ENCODE peak calls at places on chromosomes 5 and 9, in five cellular contexts. G is hepatocyte, C is astrocyte, L is right cardiac atrium, Z is dorsolateral prefrontal cortex. O is an unnamed sample. For H3K27me3, the result is how much of the 10 kb centered on the place peaks cover.

GRCh38 chr5:139390639-139391569 is 1.2 kb upstream of the MZB1 start:
- DNase-seq in G (no peak), C (no peak), L (peak), Z (no peak), O (no peak)

GRCh38 chr5:24391816-24392215 is 253.0 kb downstream of the CDH10 start:
- DNase-seq in G (no peak), C (no peak), L (no peak), Z (no peak), O (no peak)

GRCh38 chr9:91785403-91785917 is 164.6 kb downstream of the ROR2 start:
- DNase-seq in G (no peak), C (no peak), L (no peak), Z (no peak), O (no peak)

GRCh38 chr5:58891971-58892343 is 309.1 kb downstream of the RAB3C start:
- DNase-seq in G (no peak), C (no peak), L (no peak), Z (no peak), O (no peak)

GRCh38 chr5:158979749-158980521 is 119.8 kb downstream of the EBF1 start:
- DNase-seq in G (no peak), C (peak), L (peak), Z (peak), O (peak)

GRCh38 chr9:123107639-123108285 is 74.3 kb downstream of the GPR21 start:
- DNase-seq in G (no peak), C (no peak), L (no peak), Z (no peak), O (no peak)

GRCh38 chr5:117681431-117681830 is 1106.8 kb upstream of the SEMA6A start:
- DNase-seq in G (no peak), C (no peak), L (no peak), Z (no peak), O (no peak)

GRCh38 chr5:11072556-11072955 is 311.5 kb upstream of the DAP start:
- DNase-seq in G (no peak), C (no peak), L (no peak), Z (peak), O (peak)

GRCh38 chr5:32598997-32599549 is 13.7 kb downstream of the SUB1 start:
- DNase-seq in G (no peak), C (no peak), L (no peak), Z (no peak), O (no peak)

GRCh38 chr9:21392270-21392669 is 7.1 kb upstream of the IFNA2 start:
- DNase-seq in G (peak), C (no peak), L (no peak), Z (no peak), O (no peak)

GRCh38 chr9:131660466-131661405 is 79.1 kb downstream of the RAPGEF1 start:
- DNase-seq in G (no peak), C (no peak), L (no peak), Z (peak), O (no peak)

GRCh38 chr5:131396882-131397281 is 133.0 kb downstream of the CDC42SE2 start:
- DNase-seq in G (no peak), C (no peak), L (no peak), Z (no peak), O (no peak)

GRCh38 chr5:2751592-2752021 is at the start of gene IRX2:
- DNase-seq in G (peak), C (peak), L (peak), Z (no peak), O (peak)

GRCh38 chr9:123395276-123396006 is 39.4 kb downstream of the CRB2 start:
- DNase-seq in G (no peak), C (no peak), L (no peak), Z (no peak), O (peak)

GRCh38 chr9:72979405-72980100 is 26.7 kb upstream of the ALDH1A1 start:
- DNase-seq in G (no peak), C (no peak), L (no peak), Z (no peak), O (no peak)

GRCh38 chr5:178786859-178787499 is 56.5 kb upstream of the ZNF354A start:
- DNase-seq in G (peak), C (peak), L (no peak), Z (no peak), O (no peak)

GRCh38 chr5:61467766-61468482 is 135.9 kb downstream of the ZSWIM6 start:
- DNase-seq in G (no peak), C (peak), L (no peak), Z (no peak), O (no peak)

GRCh38 chr5:119322948-119323629 is 32.7 kb upstream of the TNFAIP8 start:
- DNase-seq in G (no peak), C (no peak), L (no peak), Z (no peak), O (no peak)

GRCh38 chr9:36039696-36040095 is 3.0 kb downstream of the RECK start:
- DNase-seq in G (no peak), C (peak), L (no peak), Z (no peak), O (no peak)

GRCh38 chr5:5270161-5270560 is 130.0 kb downstream of the ADAMTS16 start:
- DNase-seq in G (no peak), C (no peak), L (no peak), Z (no peak), O (no peak)

GRCh38 chr9:26597542-26597941 is 295.1 kb downstream of the CAAP1 start:
- DNase-seq in G (no peak), C (no peak), L (no peak), Z (no peak), O (no peak)

GRCh38 chr5:82019342-82020138 is 47.7 kb downstream of the ATG10 start:
- DNase-seq in G (peak), C (no peak), L (no peak), Z (no peak), O (no peak)

GRCh38 chr5:38753776-38754175 is 92.0 kb upstream of the OSMR start:
- DNase-seq in G (no peak), C (peak), L (no peak), Z (no peak), O (no peak)

GRCh38 chr5:172600571-172600970 is 40.5 kb upstream of the NEURL1B start:
- DNase-seq in G (no peak), C (no peak), L (peak), Z (no peak), O (no peak)

GRCh38 chr9:80976417-80976816 is 712.9 kb downstream of the TLE1 start:
- DNase-seq in G (no peak), C (no peak), L (no peak), Z (no peak), O (no peak)

GRCh38 chr5:169286572-169287325 is 14.2 kb downstream of the SLIT3 start:
- DNase-seq in G (no peak), C (no peak), L (peak), Z (no peak), O (no peak)
- H3K27me3 ChIP-seq in G (under half), C (under half), L (under half), Z (under half), O (under half)

GRCh38 chr5:6455571-6456200 is 7.0 kb downstream of the UBE2QL1 start:
- DNase-seq in G (no peak), C (no peak), L (no peak), Z (no peak), O (no peak)
- H3K27me3 ChIP-seq in G (under half), C (under half), L (under half), Z (under half), O (under half)

GRCh38 chr5:133900498-133901270 is 67.7 kb downstream of the C5orf15 start:
- DNase-seq in G (no peak), C (no peak), L (no peak), Z (no peak), O (peak)
- H3K27me3 ChIP-seq in G (under half), C (under half), L (under half), Z (under half), O (under half)

GRCh38 chr5:135533346-135533745 is 2.4 kb downstream of the NEUROG1 start:
- DNase-seq in G (no peak), C (no peak), L (no peak), Z (no peak), O (peak)
- H3K27me3 ChIP-seq in G (half or more), C (half or more), L (under half), Z (half or more), O (under half)

GRCh38 chr9:126624912-126625311 is 11.2 kb downstream of the LMX1B start:
- DNase-seq in G (no peak), C (no peak), L (no peak), Z (no peak), O (no peak)

GRCh38 chr9:126623314-126623666 is 9.6 kb downstream of the LMX1B start:
- DNase-seq in G (no peak), C (no peak), L (no peak), Z (no peak), O (no peak)

GRCh38 chr9:126623667-126624452 is 10.1 kb downstream of the LMX1B start:
- DNase-seq in G (no peak), C (no peak), L (peak), Z (no peak), O (no peak)

GRCh38 chr9:126625329-126626116 is 11.8 kb downstream of the LMX1B start:
- DNase-seq in G (no peak), C (no peak), L (peak), Z (no peak), O (no peak)

DNA sequence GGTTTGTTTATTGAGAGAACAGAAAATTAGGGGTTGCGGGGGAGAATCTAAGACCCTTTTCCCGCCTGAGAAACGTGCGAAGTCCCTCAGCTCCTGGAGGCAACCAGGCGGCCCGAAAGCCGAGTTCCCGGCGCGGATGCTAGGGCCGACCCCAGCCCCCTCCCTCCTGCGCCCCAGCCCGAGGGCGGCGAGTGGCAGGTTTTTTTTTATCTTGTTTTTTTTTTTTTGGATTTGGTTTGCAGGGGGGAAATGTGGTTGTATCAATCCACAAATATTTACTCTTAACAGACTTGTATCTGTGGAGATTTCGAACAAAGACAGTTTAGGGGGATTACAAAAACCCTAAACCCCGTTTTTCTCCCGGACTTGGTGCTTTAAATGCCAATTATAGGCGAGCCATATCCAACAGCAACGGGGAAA is 10.7 kb downstream of the LMX1B start:
- DNase-seq in G (no peak), C (no peak), L (peak), Z (no peak), O (no peak)
- H3K27me3 ChIP-seq in G (half or more), C (half or more), L (under half), Z (half or more), O (under half)

GRCh38 chr5:55236800-55237199 is 3.4 kb upstream of the CCNO start:
- DNase-seq in G (no peak), C (no peak), L (no peak), Z (no peak), O (peak)
- H3K27me3 ChIP-seq in G (half or more), C (under half), L (under half), Z (under half), O (under half)

O was measured in SJCRH30.